ENCODE peak calls at places on chromosomes 11 and 22, in five cellular contexts. H is H1, Z is H9, G is IMR-90, J is mesenchymal stem cell. M is an unnamed sample.

GRCh38 chr11:60367896-60368295 is 10.4 kb upstream of the MS4A7 start:
- DNase-seq in Z (no peak), G (no peak), H (no peak), J (no peak), M (no peak)

GRCh38 chr22:28112548-28113043 is 193.5 kb upstream of the PITPNB start:
- DNase-seq in H (no peak), J (peak), Z (peak), G (peak), M (peak)

GRCh38 chr22:49012695-49013094 is 815.0 kb downstream of the BRD1 start:
- DNase-seq in J (no peak), G (no peak), H (no peak), Z (no peak), M (no peak)

GRCh38 chr11:126140932-126141291 is 70.5 kb downstream of the RPUSD4 start:
- DNase-seq in J (peak), Z (no peak), H (no peak), G (peak), M (no peak)

GRCh38 chr22:19745155-19746133 is 15.1 kb upstream of the TBX1 start:
- DNase-seq in J (no peak), G (no peak), Z (no peak), H (no peak), M (peak)

GRCh38 chr11:74731301-74732094 is at the start of gene CHRDL2:
- DNase-seq in G (peak), J (peak), Z (no peak), H (no peak), M (peak)

GRCh38 chr22:29520851-29521250 is 32.7 kb downstream of the THOC5 start:
- DNase-seq in Z (no peak), G (peak), J (peak), H (no peak), M (peak)

GRCh38 chr11:76212086-76213035 is 6.1 kb upstream of the WNT11 start:
- DNase-seq in J (no peak), G (no peak), H (no peak), Z (no peak), M (no peak)

GRCh38 chr11:121255473-121256125 is 37.0 kb upstream of the SC5D start:
- DNase-seq in G (no peak), J (no peak), Z (no peak), H (no peak), M (no peak)

GRCh38 chr22:32409977-32410376 is 2.1 kb downstream of the RTCB start:
- DNase-seq in H (no peak), Z (no peak), J (no peak), G (no peak), M (no peak)

GRCh38 chr11:96257972-96258951 is 84.7 kb downstream of the MAML2 start:
- DNase-seq in G (peak), J (peak), H (no peak), Z (no peak), M (no peak)

GRCh38 chr11:60810151-60810550 is 25.0 kb downstream of the MS4A10 start:
- DNase-seq in G (no peak), H (no peak), J (no peak), Z (no peak), M (no peak)

GRCh38 chr22:37147186-37147990 is 2.3 kb downstream of the IL2RB start:
- DNase-seq in H (no peak), Z (no peak), J (peak), G (no peak), M (no peak)

GRCh38 chr11:124922831-124923230 is 3.8 kb downstream of the HEPN1 start:
- DNase-seq in H (no peak), J (no peak), Z (no peak), G (no peak), M (no peak)

GRCh38 chr22:46678785-46679700 is 58.9 kb downstream of the GRAMD4 start:
- DNase-seq in J (no peak), G (peak), H (no peak), Z (no peak), M (no peak)

GRCh38 chr11:88178211-88178610 is 3.0 kb upstream of the RAB38 start:
- DNase-seq in G (peak), Z (no peak), J (no peak), H (no peak), M (no peak)

GRCh38 chr11:2587132-2587930 is 112.5 kb downstream of the KCNQ1OT1 start:
- DNase-seq in J (no peak), Z (no peak), G (no peak), H (no peak), M (no peak)

GRCh38 chr11:95700471-95700817 is 89.1 kb downstream of the FAM76B start:
- DNase-seq in Z (no peak), H (no peak), G (no peak), J (no peak), M (no peak)

GRCh38 chr22:36585841-36586240 is 56.9 kb upstream of the EIF3D start:
- DNase-seq in G (peak), J (no peak), Z (peak), H (peak), M (peak)

GRCh38 chr11:46267930-46268329 is 9.5 kb upstream of the CREB3L1 start:
- DNase-seq in Z (no peak), G (no peak), J (no peak), H (no peak), M (no peak)
- H3K4me2 ChIP-seq in Z (no peak), G (no peak), J (no peak), H (no peak), M (no peak)

GRCh38 chr22:44495629-44496028 is 2.4 kb downstream of the RTL6 start:
- DNase-seq in G (no peak), J (no peak), Z (no peak), H (no peak), M (no peak)

GRCh38 chr22:44497904-44498242 is at the start of gene RTL6:
- DNase-seq in G (peak), J (no peak), H (no peak), Z (no peak), M (no peak)

GRCh38 chr22:44497218-44497903 is 672 bp downstream of the RTL6 start:
- DNase-seq in H (no peak), J (peak), G (peak), Z (no peak), M (peak)

GRCh38 chr22:44496305-44496704 is 1.7 kb downstream of the RTL6 start:
- DNase-seq in Z (no peak), G (no peak), H (no peak), J (no peak), M (no peak)

DNA sequence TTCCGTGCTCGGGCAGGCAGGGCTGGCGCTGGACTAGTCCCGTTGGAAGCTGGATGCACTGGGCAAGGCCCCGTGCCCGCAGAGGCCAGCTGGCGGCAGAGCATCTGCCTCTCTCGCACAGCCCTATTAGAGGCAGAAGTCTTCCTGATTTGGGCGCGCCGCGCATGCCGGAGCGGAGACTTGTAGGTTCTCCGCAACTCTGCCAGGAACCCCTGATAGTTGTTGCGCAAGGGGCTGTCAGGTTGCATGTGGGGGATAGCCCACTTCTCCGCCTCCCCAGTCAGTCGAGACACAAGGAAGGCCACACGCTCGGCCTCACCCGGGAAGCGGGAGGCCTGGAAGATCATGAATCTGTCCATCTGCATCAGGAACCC is 1.2 kb downstream of the RTL6 start:
- DNase-seq in G (no peak), H (no peak), Z (no peak), J (no peak), M (no peak)
- H2BK5ac ChIP-seq in G (no peak), H (no peak), Z (no peak), J (no peak), M (no peak)

GRCh38 chr11:18329196-18329870 is 7.0 kb downstream of the GTF2H1 start:
- DNase-seq in G (no peak), H (no peak), Z (no peak), J (no peak), M (no peak)
- H3K4me2 ChIP-seq in G (no peak), H (no peak), Z (no peak), J (no peak), M (no peak)

GRCh38 chr11:72380132-72380503 is 54.2 kb downstream of the CLPB start:
- DNase-seq in J (no peak), G (peak), H (no peak), Z (no peak), M (no peak)
- H2BK5ac ChIP-seq in J (no peak), G (no peak), H (no peak), Z (no peak), M (no peak)

GRCh38 chr11:128714121-128714520 is 20.2 kb downstream of the FLI1 start:
- DNase-seq in H (no peak), J (no peak), Z (no peak), G (no peak), M (no peak)

GRCh38 chr11:128716231-128716630 is 22.4 kb downstream of the FLI1 start:
- DNase-seq in J (peak), H (no peak), G (no peak), Z (no peak), M (no peak)

GRCh38 chr11:128715691-128716153 is 21.9 kb downstream of the FLI1 start:
- DNase-seq in J (peak), H (no peak), G (peak), Z (no peak), M (peak)

GRCh38 chr11:128713595-128713994 is 19.7 kb downstream of the FLI1 start:
- DNase-seq in G (no peak), Z (no peak), H (no peak), J (peak), M (no peak)

DNA sequence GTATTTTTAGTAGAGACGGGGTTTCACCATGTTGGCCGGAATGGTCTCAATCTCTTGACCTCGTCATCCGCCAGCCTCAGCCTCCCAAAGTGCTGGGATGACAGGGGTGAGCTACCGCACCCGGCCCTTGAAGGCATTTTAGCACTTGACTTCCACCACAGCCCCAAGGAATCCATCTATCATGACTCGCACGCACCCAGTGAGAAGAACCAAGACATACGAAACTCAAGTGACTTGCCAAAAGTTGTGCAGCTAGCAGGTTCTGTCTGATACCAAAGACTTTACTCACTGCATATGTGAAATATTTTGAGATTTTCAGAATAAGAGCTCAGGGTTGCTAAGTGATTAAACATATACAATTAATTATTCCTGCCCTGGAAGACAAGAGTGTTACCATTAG is 21.0 kb downstream of the FLI1 start:
- DNase-seq in G (peak), H (no peak), J (peak), Z (no peak), M (no peak)
- H3K4me2 ChIP-seq in G (no peak), H (no peak), J (no peak), Z (no peak), M (no peak)

DNA sequence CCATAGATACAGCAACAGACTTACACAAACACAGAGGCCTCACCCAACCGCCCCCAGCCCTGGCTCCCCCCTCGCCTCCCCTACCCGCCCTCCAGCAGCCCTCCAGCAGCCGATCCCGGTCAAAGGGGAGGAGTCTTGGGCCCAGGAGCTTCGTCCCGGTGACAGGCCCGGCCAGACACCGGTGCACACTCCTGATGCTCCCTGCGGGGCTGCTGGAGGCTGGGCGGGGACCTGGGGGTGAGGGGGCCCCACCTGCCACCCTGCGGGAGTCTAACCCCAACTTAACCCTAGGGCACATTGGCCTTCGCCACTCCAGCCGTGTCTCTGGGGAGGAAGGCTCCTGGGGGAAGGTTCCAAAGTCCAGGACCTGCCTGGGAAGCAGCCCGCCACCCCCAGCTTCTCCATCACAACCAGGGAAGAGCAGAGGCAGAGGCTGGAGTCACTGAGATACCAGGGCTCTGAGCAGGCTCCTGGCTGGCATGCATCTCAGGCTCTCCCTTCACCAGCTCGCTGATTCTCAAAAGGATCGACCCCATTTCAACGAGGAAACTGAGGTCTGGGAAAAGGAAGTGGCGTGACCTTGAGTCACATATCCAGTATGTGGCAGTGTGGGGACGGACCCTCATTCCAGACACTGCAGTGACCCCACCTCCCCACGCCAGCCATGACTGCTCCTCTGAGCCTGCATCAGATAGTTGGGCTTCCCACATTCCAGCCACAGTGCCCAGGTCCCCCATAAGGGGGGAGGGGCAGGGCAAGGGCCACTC is 14.4 kb downstream of the BCL9L start:
- DNase-seq in H (no peak), J (peak), G (peak), Z (peak), M (peak)
- H2BK5ac ChIP-seq in H (peak), J (peak), G (peak), Z (no peak), M (peak)

GRCh38 chr22:22021160-22021750 is 38.7 kb upstream of the TOP3B start:
- DNase-seq in H (no peak), G (peak), Z (no peak), J (no peak), M (peak)

GRCh38 chr22:22023581-22024137 is 41.1 kb upstream of the TOP3B start:
- DNase-seq in G (no peak), Z (no peak), H (no peak), J (no peak), M (peak)

GRCh38 chr22:22022255-22022840 is 39.8 kb upstream of the TOP3B start:
- DNase-seq in G (no peak), Z (no peak), H (no peak), J (no peak), M (no peak)

GRCh38 chr22:22024440-22024839 is 41.9 kb upstream of the TOP3B start:
- DNase-seq in H (no peak), J (no peak), Z (no peak), G (no peak), M (no peak)

DNA sequence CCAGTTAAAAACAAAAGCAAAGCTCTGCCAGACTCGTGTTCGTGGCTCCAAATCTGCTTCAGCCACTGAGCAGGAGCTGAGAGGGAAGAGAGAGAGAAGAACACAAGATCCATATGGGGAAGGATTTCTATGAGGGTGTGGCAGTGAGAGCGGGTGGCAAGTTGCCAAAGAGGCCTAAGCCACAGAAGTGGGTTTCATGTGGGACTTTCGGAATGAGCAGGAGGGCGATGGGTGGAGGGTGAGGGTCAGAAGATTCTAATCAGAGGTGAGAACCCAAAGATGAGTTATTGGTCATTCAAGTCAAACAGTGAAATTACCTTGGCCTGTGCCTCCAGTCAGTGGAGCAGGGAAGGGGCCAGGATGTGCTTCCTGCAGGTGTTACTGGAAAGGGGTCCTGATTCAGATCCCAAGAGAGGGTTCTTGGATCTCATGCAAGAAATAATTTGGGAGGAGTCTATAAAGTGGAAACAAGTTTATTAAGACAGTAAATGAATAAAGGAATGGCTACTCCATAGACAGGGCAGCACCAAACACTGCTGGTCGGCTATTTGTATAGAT is 40.5 kb upstream of the TOP3B start:
- DNase-seq in H (no peak), J (no peak), Z (no peak), G (no peak), M (no peak)
- H3K4me2 ChIP-seq in H (no peak), J (no peak), Z (no peak), G (no peak), M (no peak)

GRCh38 chr11:65390099-65390941 is 3.9 kb downstream of the FRMD8 start:
- DNase-seq in J (peak), Z (no peak), H (no peak), G (no peak), M (no peak)
- H2BK5ac ChIP-seq in J (no peak), Z (no peak), H (peak), G (peak), M (peak)

DNA sequence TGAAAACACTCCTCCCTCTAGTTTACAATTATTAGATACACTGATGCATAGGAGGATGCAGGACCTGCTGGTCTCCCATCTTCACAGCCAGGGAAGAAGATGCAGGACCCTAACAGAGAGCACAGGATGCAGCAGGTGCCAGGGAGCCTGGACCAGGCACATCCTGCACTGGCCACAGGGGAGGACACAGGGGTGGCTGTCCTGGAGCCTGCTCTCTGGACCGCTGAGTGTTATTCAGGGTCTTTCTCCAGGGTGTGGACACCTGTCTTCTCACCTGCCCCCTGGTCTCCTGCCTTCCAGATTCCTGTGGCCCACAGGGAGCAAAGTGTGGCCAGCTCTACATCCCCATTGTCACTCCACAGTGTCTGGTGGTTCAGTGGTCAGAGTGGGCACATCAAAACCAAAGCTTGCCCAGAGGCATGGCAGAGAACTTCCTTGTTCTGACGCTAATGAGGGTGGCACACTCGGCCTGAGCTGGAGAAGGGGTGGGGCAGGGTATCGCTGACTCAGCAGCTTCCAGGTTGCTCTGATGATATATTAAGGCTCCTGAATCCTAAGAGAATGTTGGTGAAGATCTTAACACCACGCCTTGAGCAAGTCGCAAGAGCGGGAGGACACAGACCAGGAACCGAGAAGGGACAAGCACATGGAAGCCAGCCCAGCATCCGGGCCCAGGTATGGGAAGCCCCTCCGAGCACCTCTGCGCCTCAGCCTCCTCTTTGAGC is at the start of gene APOBEC3A:
- DNase-seq in Z (peak), G (no peak), H (no peak), J (no peak), M (no peak)
- H3K4me2 ChIP-seq in Z (no peak), G (no peak), H (no peak), J (no peak), M (no peak)

DNA sequence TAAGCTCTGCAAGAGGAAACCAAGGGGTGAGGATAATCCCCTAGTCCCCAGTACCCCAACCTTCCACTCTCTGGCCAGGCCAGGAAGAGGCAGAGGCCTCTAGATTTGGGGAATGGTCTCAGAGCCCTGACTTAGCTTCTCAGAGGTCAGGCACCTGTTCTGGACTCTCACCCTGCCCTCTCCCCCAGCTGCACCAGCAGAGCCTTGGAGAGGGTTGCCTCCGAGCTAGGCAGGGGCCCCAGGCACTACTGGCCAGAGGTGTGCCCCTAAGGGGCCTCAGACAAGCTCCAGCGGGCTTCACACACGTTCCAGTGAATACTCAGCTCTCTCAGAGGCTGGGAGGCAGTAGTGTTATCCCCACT is 8.0 kb downstream of the FREY1 start:
- DNase-seq in Z (no peak), G (no peak), H (no peak), J (no peak), M (no peak)
- H2BK5ac ChIP-seq in Z (no peak), G (no peak), H (no peak), J (no peak), M (no peak)